ENCODE peak calls at places on chromosomes 1 and 21, in ten cellular contexts. B is natural killer cell; V is bronchial epithelial cell; F is germinal center; R is globus pallidus; K is T follicular helper cell; G is myocyte; D is CD4-positive, alpha-beta T cell; S is KG1; Y is HEK293T. M is an unnamed sample.

GRCh38 chr1:7558041-7558461 is 213.0 kb upstream of the VAMP3 start:
- DNase-seq in S (no peak), V (no peak), Y (no peak), B (no peak), G (no peak), K (no peak), F (no peak), D (no peak), R (no peak), M (no peak)

GRCh38 chr1:15146971-15147376 is 6.6 kb upstream of the TMEM51 start:
- DNase-seq in S (no peak), K (no peak), F (no peak), G (no peak), Y (no peak), R (no peak), V (no peak), D (no peak), B (no peak), M (no peak)

GRCh38 chr1:241475688-241476087 is 43.9 kb downstream of the FH start:
- DNase-seq in F (no peak), B (no peak), R (no peak), K (no peak), Y (no peak), S (no peak), G (no peak), D (no peak), V (peak), M (no peak)

GRCh38 chr1:36093919-36094318 is 5.2 kb downstream of the ADPRS start:
- DNase-seq in B (no peak), D (no peak), R (peak), S (no peak), F (no peak), V (no peak), G (no peak), K (no peak), Y (no peak), M (peak)

GRCh38 chr21:17466166-17466565 is 46.7 kb upstream of the CXADR start:
- DNase-seq in F (no peak), Y (no peak), B (no peak), K (no peak), R (no peak), S (no peak), G (no peak), V (peak), D (no peak), M (no peak)

GRCh38 chr1:31102501-31102950 is 37.0 kb upstream of the PUM1 start:
- DNase-seq in B (no peak), K (no peak), D (no peak), G (peak), R (no peak), Y (peak), V (peak), F (no peak), S (no peak), M (no peak)

GRCh38 chr1:63818567-63819340 is 44.9 kb downstream of the ROR1 start:
- DNase-seq in B (no peak), V (no peak), D (no peak), Y (no peak), S (no peak), K (no peak), F (no peak), G (no peak), R (no peak), M (no peak)

GRCh38 chr1:180924939-180925338 is 12.2 kb downstream of the KIAA1614 start:
- DNase-seq in D (no peak), K (no peak), F (no peak), S (no peak), R (no peak), B (no peak), G (no peak), V (no peak), Y (no peak), M (no peak)

GRCh38 chr1:248820041-248820585 is 5.6 kb downstream of the SH3BP5L start:
- DNase-seq in F (no peak), R (no peak), V (no peak), S (no peak), G (no peak), B (no peak), D (no peak), K (no peak), Y (no peak), M (no peak)

GRCh38 chr1:64748706-64749105 is 3.8 kb downstream of the RAVER2 start:
- DNase-seq in Y (no peak), D (no peak), G (no peak), F (no peak), B (no peak), V (no peak), R (no peak), S (no peak), K (no peak), M (no peak)

GRCh38 chr1:117606608-117607261 is 887 bp downstream of the TENT5C start:
- DNase-seq in F (peak), R (peak), Y (peak), G (peak), S (no peak), K (peak), B (peak), D (peak), V (peak), M (no peak)

GRCh38 chr1:119968068-119968492 is 71.8 kb upstream of the ADAM30 start:
- DNase-seq in D (peak), V (peak), S (peak), G (peak), F (peak), R (no peak), K (peak), B (peak), Y (peak), M (no peak)

GRCh38 chr21:38289697-38290096 is 32.9 kb downstream of the KCNJ15 start:
- DNase-seq in G (peak), K (no peak), S (peak), B (no peak), V (peak), D (no peak), Y (no peak), R (no peak), F (no peak), M (no peak)

GRCh38 chr1:184954232-184954995 is 19.9 kb downstream of the NIBAN1 start:
- DNase-seq in D (no peak), G (no peak), F (no peak), K (no peak), R (no peak), B (no peak), S (no peak), V (peak), Y (no peak), M (no peak)

GRCh38 chr1:63671514-63671913 is 78.3 kb downstream of the PGM1 start:
- DNase-seq in G (no peak), B (no peak), D (no peak), V (no peak), S (no peak), F (no peak), Y (no peak), K (no peak), R (no peak), M (no peak)

GRCh38 chr21:44083631-44084291 is 23.4 kb upstream of the PWP2 start:
- DNase-seq in B (peak), K (peak), Y (no peak), S (no peak), F (no peak), G (no peak), V (peak), D (peak), R (no peak), M (no peak)

GRCh38 chr1:160204526-160205241 is 500 bp upstream of the PEA15 start:
- DNase-seq in R (peak), F (peak), D (no peak), Y (no peak), K (no peak), G (no peak), S (no peak), B (no peak), V (no peak), M (no peak)

GRCh38 chr1:192053661-192054060 is 104.6 kb upstream of the RGS18 start:
- DNase-seq in S (no peak), D (no peak), G (peak), B (no peak), K (no peak), Y (no peak), R (peak), F (no peak), V (no peak), M (no peak)

M was measured in putamen.